ENCODE peak calls at places on chromosome 9, in five cellular contexts. Q, C, M, Z and N are unnamed samples.
A peak's percentile ranks its signal among the peaks of the same experiment; 100 is the strongest.

GRCh38 chr9:121559183-121559582 is 59.5 kb upstream of the GGTA1 start:
- DNase-seq in Q (no peak), C (no peak), M (no peak), Z (no peak), N (no peak)

GRCh38 chr9:86511614-86512360 is 157.6 kb upstream of the TUT7 start:
- DNase-seq in Q (no peak), C (no peak), M (no peak), Z (no peak), N (no peak)

GRCh38 chr9:136538599-136539426 is 7.0 kb downstream of the NOTCH1 start:
- DNase-seq in Q (no peak), C (peak; percentile 55), M (no peak), Z (no peak), N (peak; percentile 82)

GRCh38 chr9:99239341-99240055 is 17.4 kb downstream of the SEC61B start:
- DNase-seq in Q (no peak), C (no peak), M (no peak), Z (no peak), N (no peak)

GRCh38 chr9:71729816-71730526 is 38.3 kb downstream of the CEMIP2 start:
- DNase-seq in Q (no peak), C (no peak), M (no peak), Z (no peak), N (no peak)

GRCh38 chr9:32554107-32554506 is 1.7 kb upstream of the TOPORS start:
- DNase-seq in Q (no peak), C (no peak), M (no peak), Z (no peak), N (no peak)

GRCh38 chr9:38363589-38363925 is 28.9 kb upstream of the ALDH1B1 start:
- DNase-seq in Q (no peak), C (no peak), M (no peak), Z (no peak), N (no peak)

GRCh38 chr9:6106576-6107339 is 91.3 kb upstream of the RANBP6 start:
- DNase-seq in Q (no peak), C (no peak), M (peak; percentile 16), Z (peak; percentile 40), N (no peak)

GRCh38 chr9:4836676-4837075 is 43.9 kb downstream of the RCL1 start:
- DNase-seq in Q (no peak), C (no peak), M (no peak), Z (no peak), N (no peak)

GRCh38 chr9:123376218-123377071 is 20.4 kb downstream of the CRB2 start:
- DNase-seq in Q (no peak), C (no peak), M (no peak), Z (no peak), N (peak; percentile 40)

GRCh38 chr9:133754187-133754586 is 16.0 kb upstream of the SARDH start:
- DNase-seq in Q (peak; percentile 8), C (no peak), M (no peak), Z (no peak), N (no peak)